ENCODE peak calls at places on chromosomes 1 and 21, in nine cellular contexts. One of them, this sample, is unnamed.

GRCh38 chr1:169133801-169134558 is 27.5 kb downstream of the ATP1B1 start:
- DNase-seq in GM23338: no peak
- DNase-seq in type B pancreatic cell: no peak
- DNase-seq in natural killer cell: no peak
- DNase-seq in fibroblast of pulmonary artery: peak; percentile 44
- DNase-seq in ovary: no peak
- DNase-seq in AG09309: no peak
- DNase-seq in heart left ventricle: no peak
- DNase-seq in AG04450: no peak
- DNase-seq in this sample: no peak

GRCh38 chr21:26116456-26117011 is 54.0 kb downstream of the APP start:
- DNase-seq in GM23338: peak; percentile 76
- DNase-seq in ovary: no peak
- DNase-seq in natural killer cell: no peak
- DNase-seq in AG09309: peak; percentile 74
- DNase-seq in heart left ventricle: no peak
- DNase-seq in fibroblast of pulmonary artery: peak; percentile 48
- DNase-seq in AG04450: no peak
- DNase-seq in type B pancreatic cell: no peak
- DNase-seq in this sample: no peak

GRCh38 chr1:118253310-118253903 is 68.4 kb upstream of the SPAG17 start:
- DNase-seq in AG04450: no peak
- DNase-seq in type B pancreatic cell: no peak
- DNase-seq in fibroblast of pulmonary artery: no peak
- DNase-seq in ovary: no peak
- DNase-seq in heart left ventricle: no peak
- DNase-seq in natural killer cell: no peak
- DNase-seq in AG09309: no peak
- DNase-seq in GM23338: no peak
- DNase-seq in this sample: no peak

GRCh38 chr1:169103443-169103842 is 3.0 kb upstream of the ATP1B1 start:
- DNase-seq in type B pancreatic cell: no peak
- DNase-seq in natural killer cell: no peak
- DNase-seq in GM23338: peak; percentile 12
- DNase-seq in fibroblast of pulmonary artery: no peak
- DNase-seq in AG04450: no peak
- DNase-seq in AG09309: no peak
- DNase-seq in heart left ventricle: no peak
- DNase-seq in ovary: no peak
- DNase-seq in this sample: no peak

GRCh38 chr1:42966688-42967609 is 8.3 kb upstream of the SLC2A1 start:
- DNase-seq in fibroblast of pulmonary artery: peak; percentile 71
- DNase-seq in natural killer cell: no peak
- DNase-seq in GM23338: peak; percentile 57
- DNase-seq in ovary: no peak
- DNase-seq in heart left ventricle: no peak
- DNase-seq in type B pancreatic cell: no peak
- DNase-seq in AG09309: peak; percentile 84
- DNase-seq in AG04450: peak; percentile 76
- DNase-seq in this sample: no peak

GRCh38 chr1:246642719-246643118 is 76.5 kb downstream of the CNST start:
- DNase-seq in type B pancreatic cell: no peak
- DNase-seq in fibroblast of pulmonary artery: no peak
- DNase-seq in AG04450: no peak
- DNase-seq in ovary: no peak
- DNase-seq in AG09309: no peak
- DNase-seq in GM23338: no peak
- DNase-seq in natural killer cell: no peak
- DNase-seq in heart left ventricle: no peak
- DNase-seq in this sample: no peak

GRCh38 chr1:39183503-39184353 is 20.8 kb upstream of the MACF1 start:
- DNase-seq in ovary: no peak
- DNase-seq in heart left ventricle: peak; percentile 33
- DNase-seq in natural killer cell: peak; percentile 53
- DNase-seq in type B pancreatic cell: no peak
- DNase-seq in AG04450: no peak
- DNase-seq in AG09309: no peak
- DNase-seq in GM23338: peak; percentile 71
- DNase-seq in fibroblast of pulmonary artery: peak; percentile 80
- DNase-seq in this sample: peak; percentile 77

GRCh38 chr1:51569284-51570062 is 47.4 kb upstream of the OSBPL9 start:
- DNase-seq in ovary: no peak
- DNase-seq in heart left ventricle: no peak
- DNase-seq in AG09309: peak; percentile 37
- DNase-seq in AG04450: peak; percentile 30
- DNase-seq in fibroblast of pulmonary artery: peak; percentile 60
- DNase-seq in GM23338: peak; percentile 38
- DNase-seq in type B pancreatic cell: no peak
- DNase-seq in natural killer cell: no peak
- DNase-seq in this sample: no peak

GRCh38 chr21:36190736-36191135 is 34.1 kb downstream of the DOP1B start:
- DNase-seq in GM23338: no peak
- DNase-seq in type B pancreatic cell: no peak
- DNase-seq in heart left ventricle: no peak
- DNase-seq in AG09309: no peak
- DNase-seq in ovary: no peak
- DNase-seq in natural killer cell: no peak
- DNase-seq in AG04450: no peak
- DNase-seq in fibroblast of pulmonary artery: no peak
- DNase-seq in this sample: no peak

GRCh38 chr1:185062710-185063370 is 17.5 kb downstream of the RNF2 start:
- DNase-seq in fibroblast of pulmonary artery: no peak
- DNase-seq in type B pancreatic cell: no peak
- DNase-seq in AG09309: peak; percentile 13
- DNase-seq in heart left ventricle: no peak
- DNase-seq in AG04450: no peak
- DNase-seq in ovary: no peak
- DNase-seq in natural killer cell: no peak
- DNase-seq in GM23338: no peak
- DNase-seq in this sample: no peak

GRCh38 chr1:91811363-91812025 is 74.5 kb downstream of the TGFBR3 start:
- DNase-seq in GM23338: no peak
- DNase-seq in heart left ventricle: no peak
- DNase-seq in AG09309: no peak
- DNase-seq in type B pancreatic cell: no peak
- DNase-seq in fibroblast of pulmonary artery: no peak
- DNase-seq in natural killer cell: no peak
- DNase-seq in ovary: no peak
- DNase-seq in AG04450: no peak
- DNase-seq in this sample: no peak
- TF ChIP-seq CTCF in GM23338: no peak
- TF ChIP-seq CTCF in heart left ventricle: no peak
- TF ChIP-seq CTCF in AG09309: no peak
- TF ChIP-seq CTCF in type B pancreatic cell: no peak
- TF ChIP-seq CTCF in fibroblast of pulmonary artery: no peak
- TF ChIP-seq CTCF in natural killer cell: no peak
- TF ChIP-seq CTCF in ovary: no peak
- TF ChIP-seq CTCF in AG04450: no peak
- TF ChIP-seq CTCF in this sample: no peak

GRCh38 chr1:166350490-166350889 is 183.7 kb upstream of the FAM78B start:
- DNase-seq in AG09309: no peak
- DNase-seq in heart left ventricle: no peak
- DNase-seq in AG04450: no peak
- DNase-seq in GM23338: peak; percentile 32
- DNase-seq in type B pancreatic cell: no peak
- DNase-seq in ovary: no peak
- DNase-seq in fibroblast of pulmonary artery: no peak
- DNase-seq in natural killer cell: no peak
- DNase-seq in this sample: no peak

GRCh38 chr1:166351676-166352075 is 184.9 kb upstream of the FAM78B start:
- DNase-seq in natural killer cell: no peak
- DNase-seq in type B pancreatic cell: no peak
- DNase-seq in ovary: no peak
- DNase-seq in AG09309: no peak
- DNase-seq in fibroblast of pulmonary artery: no peak
- DNase-seq in AG04450: no peak
- DNase-seq in GM23338: no peak
- DNase-seq in heart left ventricle: no peak
- DNase-seq in this sample: no peak

GRCh38 chr1:166353162-166353561 is 186.4 kb upstream of the FAM78B start:
- DNase-seq in type B pancreatic cell: no peak
- DNase-seq in GM23338: no peak
- DNase-seq in AG04450: no peak
- DNase-seq in ovary: no peak
- DNase-seq in AG09309: no peak
- DNase-seq in natural killer cell: no peak
- DNase-seq in fibroblast of pulmonary artery: no peak
- DNase-seq in heart left ventricle: no peak
- DNase-seq in this sample: no peak

GRCh38 chr1:166354411-166354810 is 187.6 kb upstream of the FAM78B start:
- DNase-seq in AG09309: no peak
- DNase-seq in heart left ventricle: no peak
- DNase-seq in natural killer cell: no peak
- DNase-seq in GM23338: peak; percentile 48
- DNase-seq in AG04450: no peak
- DNase-seq in fibroblast of pulmonary artery: no peak
- DNase-seq in ovary: no peak
- DNase-seq in type B pancreatic cell: no peak
- DNase-seq in this sample: no peak
- TF ChIP-seq CTCF in AG09309: no peak
- TF ChIP-seq CTCF in heart left ventricle: no peak
- TF ChIP-seq CTCF in natural killer cell: no peak
- TF ChIP-seq CTCF in GM23338: peak; percentile 9
- TF ChIP-seq CTCF in AG04450: no peak
- TF ChIP-seq CTCF in fibroblast of pulmonary artery: no peak
- TF ChIP-seq CTCF in ovary: no peak
- TF ChIP-seq CTCF in type B pancreatic cell: no peak
- TF ChIP-seq CTCF in this sample: no peak

GRCh38 chr1:151346082-151346768 is 827 bp downstream of the RFX5 start:
- DNase-seq in fibroblast of pulmonary artery: no peak
- DNase-seq in ovary: no peak
- DNase-seq in AG04450: no peak
- DNase-seq in type B pancreatic cell: no peak
- DNase-seq in GM23338: peak; percentile 3
- DNase-seq in AG09309: no peak
- DNase-seq in natural killer cell: no peak
- DNase-seq in heart left ventricle: no peak
- DNase-seq in this sample: no peak

GRCh38 chr1:151342562-151342961 is 4.5 kb downstream of the RFX5 start:
- DNase-seq in AG09309: no peak
- DNase-seq in natural killer cell: no peak
- DNase-seq in fibroblast of pulmonary artery: no peak
- DNase-seq in ovary: no peak
- DNase-seq in GM23338: no peak
- DNase-seq in type B pancreatic cell: no peak
- DNase-seq in AG04450: no peak
- DNase-seq in heart left ventricle: no peak
- DNase-seq in this sample: no peak

GRCh38 chr1:151343587-151343986 is 3.5 kb downstream of the RFX5 start:
- DNase-seq in type B pancreatic cell: no peak
- DNase-seq in AG09309: no peak
- DNase-seq in AG04450: no peak
- DNase-seq in natural killer cell: no peak
- DNase-seq in heart left ventricle: no peak
- DNase-seq in fibroblast of pulmonary artery: no peak
- DNase-seq in GM23338: no peak
- DNase-seq in ovary: no peak
- DNase-seq in this sample: peak; percentile 24

GRCh38 chr1:151342021-151342420 is 5.0 kb downstream of the RFX5 start:
- DNase-seq in AG04450: no peak
- DNase-seq in ovary: no peak
- DNase-seq in fibroblast of pulmonary artery: no peak
- DNase-seq in GM23338: no peak
- DNase-seq in natural killer cell: no peak
- DNase-seq in type B pancreatic cell: no peak
- DNase-seq in heart left ventricle: no peak
- DNase-seq in AG09309: no peak
- DNase-seq in this sample: no peak

GRCh38 chr1:151340870-151341754 is 5.9 kb downstream of the RFX5 start:
- DNase-seq in heart left ventricle: peak; percentile 43
- DNase-seq in fibroblast of pulmonary artery: peak; percentile 89
- DNase-seq in type B pancreatic cell: no peak
- DNase-seq in GM23338: peak; percentile 98
- DNase-seq in natural killer cell: no peak
- DNase-seq in ovary: peak; percentile 33
- DNase-seq in AG04450: peak; percentile 72
- DNase-seq in AG09309: peak; percentile 52
- DNase-seq in this sample: peak; percentile 57
- TF ChIP-seq CTCF in heart left ventricle: peak; percentile 63
- TF ChIP-seq CTCF in fibroblast of pulmonary artery: peak; percentile 63
- TF ChIP-seq CTCF in type B pancreatic cell: peak; percentile 86
- TF ChIP-seq CTCF in GM23338: peak; percentile 90
- TF ChIP-seq CTCF in natural killer cell: peak; percentile 78
- TF ChIP-seq CTCF in ovary: peak; percentile 81
- TF ChIP-seq CTCF in AG04450: peak; percentile 64
- TF ChIP-seq CTCF in AG09309: peak; percentile 58
- TF ChIP-seq CTCF in this sample: peak; percentile 81

GRCh38 chr1:67769633-67770256 is 63.5 kb downstream of the GNG12 start:
- DNase-seq in type B pancreatic cell: no peak
- DNase-seq in GM23338: no peak
- DNase-seq in ovary: no peak
- DNase-seq in AG04450: no peak
- DNase-seq in natural killer cell: no peak
- DNase-seq in fibroblast of pulmonary artery: no peak
- DNase-seq in AG09309: no peak
- DNase-seq in heart left ventricle: no peak
- DNase-seq in this sample: no peak

GRCh38 chr1:67768480-67768879 is 64.8 kb downstream of the GNG12 start:
- DNase-seq in natural killer cell: no peak
- DNase-seq in fibroblast of pulmonary artery: no peak
- DNase-seq in AG04450: no peak
- DNase-seq in ovary: no peak
- DNase-seq in type B pancreatic cell: no peak
- DNase-seq in GM23338: no peak
- DNase-seq in heart left ventricle: no peak
- DNase-seq in AG09309: no peak
- DNase-seq in this sample: no peak

GRCh38 chr1:67773462-67773861 is 59.8 kb downstream of the GNG12 start:
- DNase-seq in natural killer cell: no peak
- DNase-seq in AG04450: no peak
- DNase-seq in type B pancreatic cell: no peak
- DNase-seq in AG09309: no peak
- DNase-seq in GM23338: no peak
- DNase-seq in fibroblast of pulmonary artery: no peak
- DNase-seq in ovary: no peak
- DNase-seq in heart left ventricle: no peak
- DNase-seq in this sample: no peak

GRCh38 chr1:67771776-67772175 is 61.5 kb downstream of the GNG12 start:
- DNase-seq in natural killer cell: no peak
- DNase-seq in type B pancreatic cell: no peak
- DNase-seq in AG04450: no peak
- DNase-seq in heart left ventricle: no peak
- DNase-seq in ovary: no peak
- DNase-seq in GM23338: no peak
- DNase-seq in fibroblast of pulmonary artery: peak; percentile 29
- DNase-seq in AG09309: no peak
- DNase-seq in this sample: no peak

GRCh38 chr1:67771152-67771551 is 62.1 kb downstream of the GNG12 start:
- DNase-seq in type B pancreatic cell: no peak
- DNase-seq in natural killer cell: no peak
- DNase-seq in GM23338: peak; percentile 68
- DNase-seq in ovary: no peak
- DNase-seq in AG04450: no peak
- DNase-seq in heart left ventricle: no peak
- DNase-seq in AG09309: no peak
- DNase-seq in fibroblast of pulmonary artery: peak; percentile 60
- DNase-seq in this sample: no peak
- TF ChIP-seq CTCF in type B pancreatic cell: no peak
- TF ChIP-seq CTCF in natural killer cell: no peak
- TF ChIP-seq CTCF in GM23338: peak; percentile 44
- TF ChIP-seq CTCF in ovary: no peak
- TF ChIP-seq CTCF in AG04450: peak; percentile 44
- TF ChIP-seq CTCF in heart left ventricle: no peak
- TF ChIP-seq CTCF in AG09309: peak; percentile 29
- TF ChIP-seq CTCF in fibroblast of pulmonary artery: peak; percentile 51
- TF ChIP-seq CTCF in this sample: no peak

GRCh38 chr1:26887125-26887524 is 3.0 kb downstream of the GPN2 start:
- DNase-seq in heart left ventricle: no peak
- DNase-seq in ovary: no peak
- DNase-seq in AG04450: no peak
- DNase-seq in GM23338: peak; percentile 66
- DNase-seq in fibroblast of pulmonary artery: peak; percentile 63
- DNase-seq in type B pancreatic cell: no peak
- DNase-seq in AG09309: no peak
- DNase-seq in natural killer cell: no peak
- DNase-seq in this sample: no peak
- TF ChIP-seq CTCF in heart left ventricle: no peak
- TF ChIP-seq CTCF in ovary: no peak
- TF ChIP-seq CTCF in AG04450: peak; percentile 58
- TF ChIP-seq CTCF in GM23338: peak; percentile 59
- TF ChIP-seq CTCF in fibroblast of pulmonary artery: peak; percentile 64
- TF ChIP-seq CTCF in type B pancreatic cell: peak; percentile 72
- TF ChIP-seq CTCF in AG09309: peak; percentile 63
- TF ChIP-seq CTCF in natural killer cell: no peak
- TF ChIP-seq CTCF in this sample: peak; percentile 51